ENCODE peak calls at places on chromosomes 5 and 9, in nine cellular contexts. H is heart left ventricle, J is lung, Z is Peyer's patch, Q is astrocyte of the spinal cord, D is neural crest cell, U is HFFc6, V is upper lobe of left lung, T is gastrocnemius medialis. G is an unnamed sample.

GRCh38 chr5:146301666-146302065 is 37.0 kb upstream of the POU4F3 start:
- DNase-seq in H (no peak), J (no peak), Z (no peak), Q (no peak), D (no peak), U (no peak), V (no peak), T (no peak), G (no peak)

GRCh38 chr9:106885451-106885850 is 22.5 kb downstream of the ZNF462 start:
- DNase-seq in H (no peak), J (peak; percentile 64), Z (no peak), Q (peak; percentile 78), D (no peak), U (peak; percentile 88), V (peak; percentile 82), T (peak; percentile 87), G (no peak)

GRCh38 chr9:20775683-20776082 is 91.6 kb downstream of the FOCAD start:
- DNase-seq in H (no peak), J (no peak), Z (no peak), Q (no peak), D (no peak), U (no peak), V (no peak), T (no peak), G (no peak)

GRCh38 chr5:28809811-28810750 is 1771.7 kb upstream of the CDH9 start:
- DNase-seq in H (no peak), J (no peak), Z (no peak), Q (no peak), D (no peak), U (no peak), V (no peak), T (no peak), G (no peak)

GRCh38 chr9:133954862-133955529 is 37.1 kb downstream of the VAV2 start:
- DNase-seq in H (no peak), J (no peak), Z (peak; percentile 74), Q (no peak), D (no peak), U (no peak), V (no peak), T (no peak), G (no peak)

GRCh38 chr5:53469946-53470687 is 10.3 kb upstream of the FST start:
- DNase-seq in H (no peak), J (no peak), Z (no peak), Q (peak; percentile 53), D (no peak), U (peak; percentile 13), V (no peak), T (no peak), G (no peak)

GRCh38 chr5:72402959-72403628 is 82.9 kb downstream of the PTCD2 start:
- DNase-seq in H (peak; percentile 66), J (no peak), Z (no peak), Q (peak; percentile 47), D (no peak), U (no peak), V (no peak), T (no peak), G (no peak)

GRCh38 chr9:12759767-12760166 is 15.1 kb upstream of the LURAP1L start:
- DNase-seq in H (no peak), J (no peak), Z (no peak), Q (peak; percentile 71), D (no peak), U (peak; percentile 3), V (no peak), T (no peak), G (no peak)

GRCh38 chr5:73435640-73436534 is 12.7 kb downstream of the FOXD1 start:
- DNase-seq in H (no peak), J (no peak), Z (no peak), Q (peak; percentile 35), D (no peak), U (no peak), V (no peak), T (no peak), G (no peak)

GRCh38 chr5:73438897-73439470 is 9.6 kb downstream of the FOXD1 start:
- DNase-seq in H (no peak), J (no peak), Z (no peak), Q (peak; percentile 47), D (no peak), U (no peak), V (no peak), T (no peak), G (no peak)

GRCh38 chr5:73436535-73437125 is 11.9 kb downstream of the FOXD1 start:
- DNase-seq in H (no peak), J (no peak), Z (no peak), Q (peak; percentile 49), D (no peak), U (no peak), V (no peak), T (no peak), G (no peak)

GRCh38 chr5:73438048-73438896 is 10.3 kb downstream of the FOXD1 start:
- DNase-seq in H (no peak), J (no peak), Z (no peak), Q (peak; percentile 49), D (no peak), U (no peak), V (no peak), T (no peak), G (no peak)

DNA sequence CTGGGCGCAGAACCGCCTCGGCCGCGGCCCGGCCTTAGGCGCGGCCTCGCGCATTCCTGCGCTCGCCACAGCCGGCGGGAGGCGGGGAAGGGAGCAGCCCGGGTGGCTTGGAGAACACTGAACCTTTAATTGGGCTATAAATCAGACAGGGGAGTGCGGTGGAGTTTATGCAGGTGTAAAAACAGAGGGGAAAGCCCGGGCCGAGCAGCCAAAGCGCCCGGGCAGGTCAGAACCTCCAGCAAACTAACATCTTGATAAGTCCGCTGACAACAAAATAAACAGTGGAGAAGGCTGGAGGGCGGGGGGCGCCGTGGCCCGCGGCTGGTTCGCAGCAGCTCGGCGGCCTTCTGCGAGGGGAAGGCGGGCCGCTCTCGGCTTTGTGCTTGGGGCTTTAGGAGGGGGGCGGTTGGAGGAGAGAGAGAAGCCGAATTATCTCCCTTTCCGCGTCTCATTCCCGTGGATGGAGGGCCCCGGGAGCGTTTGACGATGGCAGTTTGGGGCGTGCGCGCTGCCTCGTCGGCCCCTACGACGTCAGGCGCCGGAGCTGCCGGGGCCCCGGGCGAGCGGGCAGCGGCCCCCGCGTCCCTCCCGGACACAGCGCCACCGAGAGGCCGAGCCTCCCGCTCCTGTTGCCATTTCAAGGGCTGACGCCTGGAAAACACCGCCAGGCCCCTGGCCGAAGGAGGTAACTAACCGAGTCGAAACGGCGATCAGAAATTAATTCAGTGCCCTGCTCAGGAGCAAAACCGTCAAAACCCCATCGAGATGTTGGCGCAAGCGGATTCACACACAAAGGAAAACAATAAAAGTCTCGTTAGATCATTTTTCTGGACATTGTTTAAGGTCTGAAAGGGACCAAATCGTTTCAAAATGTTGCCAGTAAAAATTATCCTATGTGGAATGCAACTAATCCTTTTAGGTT is 11.2 kb downstream of the FOXD1 start:
- DNase-seq in H (no peak), J (no peak), Z (no peak), Q (peak; percentile 91), D (peak; percentile 45), U (peak; percentile 30), V (no peak), T (no peak), G (no peak)
- TF ChIP-seq CTCF in H (no peak), J (no peak), Z (peak; percentile 49), Q (peak; percentile 70), D (peak; percentile 57), U (peak; percentile 79), V (no peak), T (no peak), G (no peak)

DNA sequence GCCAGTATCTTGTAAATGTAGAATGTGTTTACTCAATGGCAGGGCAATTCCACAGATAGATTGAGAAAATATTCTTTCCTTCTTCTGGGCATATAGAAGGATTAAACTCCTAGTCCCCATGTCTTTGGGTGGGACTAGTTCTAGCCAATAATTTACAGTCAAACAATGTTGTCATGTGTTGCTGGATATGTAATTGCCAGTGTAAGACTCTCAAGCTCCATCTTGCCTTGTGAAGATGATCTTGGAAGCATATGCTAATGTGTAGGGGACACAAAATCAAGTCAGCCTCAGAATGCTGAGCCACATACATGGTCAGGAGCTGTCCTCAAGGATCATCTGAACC is 386.9 kb downstream of the CETN3 start:
- DNase-seq in H (no peak), J (no peak), Z (no peak), Q (peak; percentile 21), D (no peak), U (no peak), V (no peak), T (no peak), G (no peak)
- TF ChIP-seq CTCF in H (no peak), J (no peak), Z (no peak), Q (no peak), D (no peak), U (no peak), V (no peak), T (no peak), G (no peak)

GRCh38 chr9:129875687-129876395 is 40.6 kb downstream of the USP20 start:
- DNase-seq in H (no peak), J (no peak), Z (no peak), Q (no peak), D (no peak), U (no peak), V (no peak), T (no peak), G (no peak)

GRCh38 chr9:129873563-129873962 is 38.3 kb downstream of the USP20 start:
- DNase-seq in H (no peak), J (no peak), Z (no peak), Q (no peak), D (no peak), U (no peak), V (no peak), T (no peak), G (no peak)

GRCh38 chr9:129874261-129875101 is 39.2 kb downstream of the USP20 start:
- DNase-seq in H (no peak), J (no peak), Z (no peak), Q (no peak), D (no peak), U (no peak), V (no peak), T (no peak), G (no peak)

GRCh38 chr9:129876815-129877214 is 41.6 kb downstream of the USP20 start:
- DNase-seq in H (no peak), J (no peak), Z (no peak), Q (no peak), D (no peak), U (no peak), V (no peak), T (no peak), G (no peak)

DNA sequence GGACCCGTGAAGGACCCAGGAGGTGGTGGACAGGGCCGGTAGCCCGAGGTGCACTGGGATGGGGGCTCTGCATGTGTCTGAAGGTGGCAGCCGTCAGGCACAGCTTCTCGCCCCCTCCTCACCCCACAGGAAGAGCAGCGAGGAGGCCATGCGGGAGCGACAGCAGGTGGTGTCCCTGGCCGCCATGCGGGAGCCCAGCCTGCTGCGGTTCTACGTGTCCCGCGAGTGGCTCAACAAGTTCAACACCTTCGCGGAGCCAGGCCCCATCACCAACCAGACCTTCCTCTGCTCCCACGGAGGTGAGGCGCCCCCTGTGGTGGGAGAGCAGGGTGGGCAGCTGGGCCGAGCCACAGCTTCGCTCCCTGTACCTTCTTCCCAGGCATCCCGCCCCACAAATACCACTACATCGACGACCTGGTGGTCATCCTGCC is 39.9 kb downstream of the USP20 start:
- DNase-seq in H (no peak), J (no peak), Z (no peak), Q (no peak), D (no peak), U (no peak), V (no peak), T (no peak), G (no peak)
- TF ChIP-seq CTCF in H (no peak), J (no peak), Z (no peak), Q (peak; percentile 15), D (peak; percentile 30), U (peak; percentile 59), V (no peak), T (no peak), G (no peak)

DNA sequence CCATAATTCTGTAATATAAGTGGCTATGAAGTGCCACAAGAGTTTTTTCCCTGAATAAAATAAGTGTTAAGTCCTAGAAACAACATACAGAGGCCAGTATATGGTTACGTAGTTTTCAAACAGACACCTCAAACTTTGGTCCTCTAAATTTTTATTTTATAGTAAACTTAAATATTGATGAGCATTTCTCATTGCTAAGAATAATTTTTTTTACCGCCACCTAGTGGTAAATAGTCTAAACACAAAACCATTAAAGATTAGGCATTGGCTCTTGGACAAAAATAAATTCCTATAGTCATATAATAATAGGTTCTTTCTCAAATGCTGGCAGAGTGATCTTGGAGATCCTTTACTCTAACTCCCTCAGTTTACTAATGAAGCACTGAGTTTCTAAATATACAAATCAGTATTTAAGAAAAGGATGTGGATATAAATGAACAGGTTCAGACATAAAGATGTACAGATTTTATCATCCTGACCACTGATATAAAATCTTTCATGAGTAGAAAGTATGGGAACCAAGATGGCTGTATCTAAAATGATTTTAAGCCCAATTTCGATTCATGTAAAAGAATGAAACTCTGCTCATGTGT is 136.2 kb downstream of the FANCC start:
- DNase-seq in H (no peak), J (no peak), Z (no peak), Q (peak; percentile 19), D (no peak), U (peak; percentile 6), V (no peak), T (no peak), G (no peak)
- TF ChIP-seq CTCF in H (peak; percentile 59), J (no peak), Z (peak; percentile 33), Q (peak; percentile 39), D (peak; percentile 73), U (peak; percentile 87), V (peak; percentile 20), T (peak; percentile 50), G (peak; percentile 50)